ENCODE peak calls at places on chromosome 12, in five cellular contexts. X is HCT116, S is HepG2, B is K562, O is GM12878. Q is an unnamed sample.

GRCh38 chr12:34399631-34400422 is 377.5 kb downstream of the ALG10 start:
- DNase-seq in X (no peak), S (no peak), O (no peak), B (no peak), Q (no peak)

GRCh38 chr12:106301611-106302321 is 767 bp upstream of the TCP11L2 start:
- DNase-seq in S (no peak), B (peak; percentile 97), O (peak; percentile 53), X (no peak), Q (peak; percentile 75)

GRCh38 chr12:92702754-92703679 is at the start of gene PLEKHG7:
- DNase-seq in B (no peak), S (peak; percentile 47), X (no peak), O (peak; percentile 80), Q (no peak)

GRCh38 chr12:26125451-26126339 is 858 bp upstream of the BHLHE41 start:
- DNase-seq in X (peak; percentile 69), S (peak; percentile 36), B (no peak), O (no peak), Q (peak; percentile 82)

GRCh38 chr12:65204886-65205525 is 35.6 kb downstream of the LEMD3 start:
- DNase-seq in X (no peak), S (no peak), O (no peak), B (no peak), Q (no peak)

GRCh38 chr12:30926243-30927209 is at the start of gene TSPAN11:
- DNase-seq in B (no peak), O (no peak), S (no peak), X (no peak), Q (peak; percentile 94)

GRCh38 chr12:76878045-76878898 is 547 bp downstream of the CSRP2 start:
- DNase-seq in B (peak; percentile 23), O (no peak), X (peak; percentile 15), S (peak; percentile 23), Q (peak; percentile 90)

GRCh38 chr12:96354326-96354725 is 45.9 kb downstream of the CDK17 start:
- DNase-seq in X (no peak), S (no peak), B (no peak), O (no peak), Q (no peak)

GRCh38 chr12:131525795-131526508 is 184.9 kb upstream of the SFSWAP start:
- DNase-seq in X (no peak), S (no peak), O (no peak), B (no peak), Q (no peak)

GRCh38 chr12:103571286-103571685 is 15.8 kb upstream of the STAB2 start:
- DNase-seq in S (peak; percentile 16), X (peak; percentile 26), B (no peak), O (no peak), Q (peak; percentile 89)

GRCh38 chr12:124293286-124294003 is 1.4 kb upstream of the RFLNA start:
- DNase-seq in B (no peak), O (no peak), S (no peak), X (no peak), Q (no peak)

GRCh38 chr12:2354151-2354991 is 301.6 kb downstream of the CACNA1C start:
- DNase-seq in X (no peak), B (no peak), O (no peak), S (no peak), Q (no peak)

GRCh38 chr12:79441534-79441933 is 249.2 kb downstream of the PAWR start:
- DNase-seq in S (no peak), X (no peak), O (no peak), B (no peak), Q (peak; percentile 31)

GRCh38 chr12:114406326-114407033 is 536 bp upstream of the TBX5 start:
- DNase-seq in B (no peak), O (no peak), X (no peak), S (no peak), Q (peak; percentile 33)

GRCh38 chr12:89183985-89184435 is 168.3 kb downstream of the DUSP6 start:
- DNase-seq in S (no peak), O (no peak), X (no peak), B (no peak), Q (no peak)

GRCh38 chr12:128930591-128930990 is 77.3 kb downstream of the GLT1D1 start:
- DNase-seq in X (no peak), S (no peak), O (no peak), B (no peak), Q (no peak)

GRCh38 chr12:129729170-129729569 is 174.7 kb downstream of the TMEM132D start:
- DNase-seq in S (no peak), X (no peak), B (no peak), O (no peak), Q (no peak)

GRCh38 chr12:64124511-64125197 is 97.4 kb downstream of the KICS2 start:
- DNase-seq in S (no peak), O (no peak), X (no peak), B (no peak), Q (no peak)

GRCh38 chr12:19945559-19946485 is 422.5 kb upstream of the PDE3A start:
- DNase-seq in O (no peak), B (no peak), S (no peak), X (no peak), Q (no peak)

GRCh38 chr12:24770851-24771250 is 178.1 kb downstream of the BCAT1 start:
- DNase-seq in B (no peak), X (no peak), S (no peak), O (no peak), Q (no peak)

GRCh38 chr12:79847417-79847816 is 87.5 kb downstream of the PPP1R12A start:
- DNase-seq in B (no peak), S (no peak), O (no peak), X (no peak), Q (no peak)

GRCh38 chr12:45934956-45935355 is 55.4 kb downstream of the SCAF11 start:
- DNase-seq in B (no peak), O (no peak), S (no peak), X (no peak), Q (no peak)

GRCh38 chr12:54601841-54602240 is 13.4 kb upstream of the PPP1R1A start:
- DNase-seq in O (no peak), X (no peak), S (no peak), B (peak; percentile 19), Q (peak; percentile 58)

GRCh38 chr12:68358532-68359485 is 26.6 kb upstream of the MDM1 start:
- DNase-seq in S (peak; percentile 57), O (peak; percentile 74), X (peak; percentile 50), B (peak; percentile 72), Q (peak; percentile 81)

GRCh38 chr12:76037130-76038105 is 5.8 kb upstream of the PHLDA1 start:
- DNase-seq in X (no peak), S (peak; percentile 77), B (peak; percentile 80), O (peak; percentile 34), Q (peak; percentile 90)

GRCh38 chr12:28951941-28952340 is 197.1 kb upstream of the FAR2 start:
- DNase-seq in B (no peak), O (no peak), S (no peak), X (no peak), Q (no peak)

GRCh38 chr12:26369588-26369987 is 174.2 kb downstream of the SSPN start:
- DNase-seq in S (no peak), B (peak; percentile 44), O (no peak), X (no peak), Q (peak; percentile 21)

GRCh38 chr12:128190614-128191013 is 76.4 kb upstream of the TMEM132C start:
- DNase-seq in O (no peak), S (no peak), B (no peak), X (no peak), Q (peak; percentile 2)

DNA sequence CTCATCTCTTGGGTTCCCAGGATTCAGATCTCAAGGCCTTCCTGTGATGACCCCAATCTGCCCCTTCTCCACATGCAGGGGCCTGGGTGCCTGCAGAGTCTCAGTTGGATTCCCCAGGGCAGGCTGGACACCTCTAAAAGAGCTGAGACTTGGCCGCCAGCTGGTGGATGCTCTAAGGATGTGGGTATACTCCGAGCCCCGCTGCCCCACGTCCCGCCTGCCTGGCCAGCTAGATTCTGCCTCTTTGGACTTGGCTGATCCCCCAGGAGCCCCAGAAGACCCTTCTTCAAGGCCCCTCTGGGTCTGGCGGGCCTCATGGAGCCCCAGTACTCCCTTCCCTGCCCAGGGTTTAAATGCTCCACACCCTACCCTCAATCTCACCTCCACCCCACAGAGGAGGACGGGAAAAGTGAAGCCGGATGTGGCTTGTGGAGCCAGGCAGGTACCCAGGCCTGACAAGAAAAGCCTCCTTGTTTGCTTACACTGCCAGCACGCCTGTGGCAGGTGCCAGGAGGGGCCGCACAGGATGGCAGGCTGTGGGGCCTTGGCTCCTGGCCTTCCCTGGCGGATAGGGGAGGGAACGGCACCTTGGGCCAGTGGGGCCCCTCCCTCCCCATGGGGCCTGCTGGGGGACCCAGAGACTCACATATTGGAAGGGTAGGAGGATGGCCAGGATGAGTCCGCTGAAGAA is 15.1 kb downstream of the FAIM2 start:
- DNase-seq in B (no peak), O (no peak), X (no peak), S (no peak), Q (no peak)
- TF ChIP-seq REST in B (no peak), O (no peak), X (no peak), S (no peak), Q (no peak)

DNA sequence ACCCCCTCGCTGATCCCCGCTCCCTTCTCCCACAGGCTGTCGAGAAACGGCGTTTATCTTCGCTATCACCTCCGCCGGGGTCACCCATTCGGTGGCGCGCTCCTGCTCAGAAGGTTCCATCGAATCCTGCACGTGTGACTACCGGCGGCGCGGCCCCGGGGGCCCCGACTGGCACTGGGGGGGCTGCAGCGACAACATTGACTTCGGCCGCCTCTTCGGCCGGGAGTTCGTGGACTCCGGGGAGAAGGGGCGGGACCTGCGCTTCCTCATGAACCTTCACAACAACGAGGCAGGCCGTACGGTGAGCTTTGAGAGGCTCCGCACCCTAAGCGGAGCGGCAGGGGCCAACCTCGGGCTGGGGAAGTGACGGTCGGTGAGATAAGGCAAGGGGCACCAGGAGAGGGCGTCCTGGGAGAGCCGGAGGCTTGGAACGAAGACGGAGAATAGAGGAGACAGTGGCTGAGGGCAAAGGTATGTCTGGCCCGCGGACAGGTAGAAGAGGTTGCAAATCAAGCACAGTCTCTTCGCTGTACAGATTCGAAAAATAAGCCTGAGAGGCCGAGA is 2.3 kb downstream of the WNT1 start:
- DNase-seq in X (no peak), O (no peak), B (no peak), S (no peak), Q (peak; percentile 88)
- TF ChIP-seq EZH2 in X (no peak), O (no peak), B (peak; percentile 76), S (no peak), Q (peak; percentile 94)

DNA sequence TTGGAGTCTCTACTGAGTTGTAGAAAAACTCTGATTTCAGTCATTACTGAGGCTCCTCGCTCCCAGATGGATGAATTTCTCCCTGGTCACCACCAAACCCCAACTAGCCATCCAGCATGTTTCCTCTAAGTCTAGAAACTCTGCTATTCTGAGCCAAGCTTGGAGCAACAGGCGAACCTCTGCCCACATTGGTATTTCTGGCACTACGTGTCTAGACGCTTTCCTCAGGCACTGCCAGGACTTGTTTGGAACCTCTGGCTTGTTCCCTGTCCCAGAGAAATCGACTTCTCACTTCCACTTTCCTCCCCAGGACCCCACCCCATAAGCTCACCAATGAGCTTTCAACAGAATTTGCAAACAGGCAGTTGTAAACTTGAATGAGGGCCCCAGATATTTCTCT is 27.6 kb downstream of the WSCD2 start:
- DNase-seq in O (no peak), X (no peak), S (no peak), B (no peak), Q (no peak)
- TF ChIP-seq REST in O (no peak), X (no peak), S (no peak), B (no peak), Q (no peak)

GRCh38 chr12:67070307-67070600 is 198.9 kb upstream of the CAND1 start:
- DNase-seq in O (no peak), X (no peak), B (no peak), S (no peak), Q (no peak)

GRCh38 chr12:67069451-67070306 is 199.5 kb upstream of the CAND1 start:
- DNase-seq in O (no peak), B (no peak), X (no peak), S (peak; percentile 3), Q (peak; percentile 87)

GRCh38 chr12:67068773-67069450 is 200.2 kb upstream of the CAND1 start:
- DNase-seq in O (no peak), S (peak; percentile 3), X (no peak), B (no peak), Q (peak; percentile 74)

GRCh38 chr12:67067453-67068203 is 201.5 kb upstream of the CAND1 start:
- DNase-seq in X (no peak), S (no peak), O (no peak), B (no peak), Q (peak; percentile 15)

GRCh38 chr12:67068204-67068731 is 200.9 kb upstream of the CAND1 start:
- DNase-seq in O (no peak), X (no peak), S (no peak), B (no peak), Q (peak; percentile 76)
- TF ChIP-seq EZH2 in O (peak; percentile 24), X (no peak), S (no peak), B (no peak), Q (no peak)

Q was measured in GM23338.